ENCODE peak calls at places on chromosome 2, in seven cellular contexts. O, M, D, I, R, Q and S are unnamed samples.
A peak's percentile ranks its signal among the peaks of the same experiment; 100 is the strongest.

GRCh38 chr2:230925879-230926765 is 1.1 kb upstream of the GPR55 start:
- DNase-seq in I (no peak), Q (no peak), R (no peak), O (no peak), D (no peak), M (peak; percentile 70), S (no peak)

GRCh38 chr2:64548795-64549194 is 24.7 kb downstream of the AFTPH start:
- DNase-seq in O (no peak), M (no peak), R (no peak), D (no peak), I (no peak), Q (no peak), S (no peak)

GRCh38 chr2:5365871-5366461 is 326.2 kb upstream of the SOX11 start:
- DNase-seq in O (no peak), I (peak; percentile 46), M (no peak), D (peak; percentile 80), R (peak; percentile 12), Q (peak; percentile 62), S (peak; percentile 74)

GRCh38 chr2:3517948-3518495 is 1.3 kb downstream of the ADI1 start:
- DNase-seq in M (no peak), R (no peak), Q (peak; percentile 75), D (no peak), I (no peak), O (no peak), S (no peak)

GRCh38 chr2:28355521-28356094 is 37.0 kb upstream of the FOSL2 start:
- DNase-seq in Q (peak; percentile 41), M (no peak), D (peak; percentile 93), I (no peak), O (no peak), R (no peak), S (peak; percentile 96)

GRCh38 chr2:105754999-105755398 is 10.3 kb downstream of the NCK2 start:
- DNase-seq in M (no peak), O (no peak), R (no peak), D (no peak), Q (no peak), I (no peak), S (no peak)

GRCh38 chr2:106812377-106812776 is 73.6 kb downstream of the ST6GAL2 start:
- DNase-seq in Q (no peak), R (no peak), M (no peak), D (no peak), O (no peak), I (no peak), S (no peak)

GRCh38 chr2:218755567-218756404 is 26.2 kb upstream of the CYP27A1 start:
- DNase-seq in I (no peak), O (no peak), Q (peak; percentile 100), R (no peak), M (no peak), D (no peak), S (no peak)

GRCh38 chr2:211258646-211259335 is 702.4 kb downstream of the CPS1 start:
- DNase-seq in I (no peak), M (no peak), R (no peak), D (no peak), O (no peak), Q (no peak), S (no peak)

GRCh38 chr2:42194428-42194827 is 25.3 kb downstream of the EML4 start:
- DNase-seq in D (no peak), I (no peak), M (no peak), R (no peak), O (no peak), Q (no peak), S (no peak)

GRCh38 chr2:238720232-238720672 is 127.6 kb upstream of the TWIST2 start:
- DNase-seq in I (peak; percentile 43), Q (peak; percentile 58), R (no peak), M (no peak), O (peak; percentile 52), D (peak; percentile 62), S (peak; percentile 52)

GRCh38 chr2:57218206-57218605 is 828.4 kb upstream of the VRK2 start:
- DNase-seq in M (no peak), R (no peak), D (no peak), Q (no peak), O (no peak), I (no peak), S (no peak)

GRCh38 chr2:209368924-209369323 is 54.9 kb upstream of the MAP2 start:
- DNase-seq in M (peak; percentile 2), D (no peak), O (peak; percentile 97), I (no peak), Q (peak; percentile 54), R (peak; percentile 95), S (no peak)

GRCh38 chr2:223109341-223109740 is 57.4 kb downstream of the KCNE4 start:
- DNase-seq in M (no peak), R (no peak), O (no peak), Q (no peak), D (no peak), I (no peak), S (no peak)

GRCh38 chr2:203340791-203341487 is 12.7 kb downstream of the ABI2 start:
- DNase-seq in Q (no peak), M (no peak), R (no peak), I (no peak), D (no peak), O (no peak), S (no peak)

GRCh38 chr2:237281900-237282306 is 132.1 kb downstream of the COL6A3 start:
- DNase-seq in R (no peak), O (no peak), I (no peak), Q (no peak), D (no peak), M (no peak), S (no peak)

GRCh38 chr2:225484751-225485150 is 85.2 kb downstream of the NYAP2 start:
- DNase-seq in D (no peak), M (no peak), R (no peak), O (no peak), Q (no peak), I (no peak), S (no peak)

DNA sequence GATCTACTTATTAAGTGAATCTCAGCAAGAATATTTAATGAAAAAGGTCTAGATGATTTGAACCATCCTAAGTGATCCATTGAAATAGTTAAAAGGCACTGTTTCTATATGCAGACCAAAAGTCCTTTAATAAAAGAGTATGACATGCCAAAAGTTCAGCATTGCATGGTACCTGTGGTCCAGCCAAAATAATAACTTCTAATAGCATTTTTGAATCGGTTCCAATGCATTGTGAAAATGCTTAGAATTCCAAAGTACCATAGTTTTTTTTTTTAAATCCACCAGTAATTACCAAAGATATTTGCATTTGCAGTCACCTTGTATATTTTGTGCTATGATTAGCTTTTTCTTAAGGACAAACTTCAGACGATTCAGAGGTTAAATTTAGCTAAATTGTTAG is 79.9 kb downstream of the NYAP2 start:
- DNase-seq in I (no peak), Q (no peak), O (no peak), M (no peak), R (no peak), D (no peak), S (no peak)
- TF ChIP-seq SIN3A in I (no peak), Q (no peak), O (no peak), M (no peak), R (no peak), D (no peak), S (no peak)

GRCh38 chr2:138515084-138515483 is 13.5 kb downstream of the SPOPL start:
- DNase-seq in Q (peak; percentile 68), O (no peak), D (no peak), R (no peak), I (no peak), M (no peak), S (no peak)
- TF ChIP-seq SIN3A in Q (no peak), O (no peak), D (no peak), R (no peak), I (no peak), M (no peak), S (no peak)

GRCh38 chr2:31234690-31235503 is 945 bp downstream of the EHD3 start:
- DNase-seq in M (no peak), I (no peak), Q (no peak), O (no peak), D (peak; percentile 48), R (no peak), S (no peak)

GRCh38 chr2:31237348-31238017 is 3.5 kb downstream of the EHD3 start:
- DNase-seq in R (no peak), I (no peak), M (no peak), D (no peak), O (no peak), Q (no peak), S (no peak)

GRCh38 chr2:31236433-31237205 is 2.7 kb downstream of the EHD3 start:
- DNase-seq in M (no peak), I (no peak), O (no peak), Q (no peak), D (peak; percentile 81), R (no peak), S (no peak)

GRCh38 chr2:31233741-31234689 is at the start of gene EHD3:
- DNase-seq in R (peak; percentile 20), D (peak; percentile 98), I (peak; percentile 95), Q (peak; percentile 42), O (no peak), M (no peak), S (peak; percentile 67)

DNA sequence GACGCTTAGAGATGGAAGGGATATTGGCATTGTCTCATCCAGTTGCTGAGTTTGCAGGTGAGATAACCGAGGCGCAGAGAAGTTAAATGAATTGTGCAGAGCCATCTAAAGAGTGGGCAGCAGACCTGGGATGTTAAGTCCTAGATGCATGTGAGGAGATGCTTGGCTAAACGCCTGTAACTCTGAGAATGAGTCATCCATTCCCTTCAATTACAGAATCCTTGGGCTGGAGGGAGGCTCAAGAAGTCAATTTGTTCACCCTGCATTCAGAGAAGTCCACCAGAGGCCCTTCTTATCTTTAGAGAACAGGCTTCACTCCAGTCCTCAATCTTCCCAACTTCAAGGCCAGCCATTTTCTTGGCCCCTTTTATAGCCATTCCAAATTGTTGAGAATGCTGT is 1.6 kb downstream of the EHD3 start:
- DNase-seq in O (no peak), Q (no peak), D (no peak), M (no peak), I (no peak), R (no peak), S (peak; percentile 29)
- TF ChIP-seq SIN3A in O (no peak), Q (no peak), D (no peak), M (no peak), I (no peak), R (no peak), S (no peak)

GRCh38 chr2:85660725-85661124 is 7.3 kb downstream of the SFTPB start:
- DNase-seq in R (no peak), D (no peak), I (no peak), Q (no peak), M (no peak), O (no peak), S (no peak)

GRCh38 chr2:85653996-85654395 is 14.0 kb downstream of the SFTPB start:
- DNase-seq in R (no peak), M (no peak), D (no peak), I (no peak), O (no peak), Q (no peak), S (no peak)

GRCh38 chr2:85655961-85656403 is 12.0 kb downstream of the SFTPB start:
- DNase-seq in R (no peak), I (no peak), O (no peak), M (no peak), D (no peak), Q (no peak), S (no peak)

GRCh38 chr2:85659324-85659981 is 8.5 kb downstream of the SFTPB start:
- DNase-seq in R (no peak), M (no peak), I (no peak), O (no peak), Q (no peak), D (no peak), S (no peak)

DNA sequence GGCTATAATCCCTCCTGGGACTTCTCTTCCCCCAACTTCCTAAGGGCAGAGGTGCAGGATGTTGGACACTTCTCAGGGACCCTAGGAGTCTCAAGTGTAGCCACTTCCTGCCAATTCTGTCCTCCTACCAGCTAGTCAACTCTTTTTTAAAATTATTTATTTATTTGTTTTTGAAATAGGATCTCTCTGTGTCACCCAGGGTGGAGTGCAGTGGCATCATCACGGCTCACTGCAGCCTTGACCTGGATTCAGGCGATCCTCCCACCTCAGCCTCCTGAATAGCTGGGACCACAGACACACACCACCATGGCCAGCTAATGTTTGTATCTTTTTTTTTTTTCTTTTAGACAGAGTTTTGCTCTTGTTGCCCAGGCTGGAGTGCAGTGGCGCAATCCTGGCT is 11.5 kb downstream of the SFTPB start:
- DNase-seq in D (no peak), M (no peak), R (no peak), Q (no peak), I (no peak), O (no peak), S (no peak)
- TF ChIP-seq SIN3A in D (no peak), M (no peak), R (no peak), Q (no peak), I (no peak), O (no peak), S (no peak)